ENCODE peak calls at places on chromosome 13, in six cellular contexts. One of them, this sample, is unnamed.

GRCh38 chr13:99471231-99472202 is 29.8 kb upstream of the TM9SF2 start:
- DNase-seq in IMR-90: peak; percentile 30
- DNase-seq in neural progenitor cell: no peak
- DNase-seq in effector memory CD4-positive, alpha-beta T cell: no peak
- DNase-seq in psoas muscle: no peak
- DNase-seq in CD8-positive, alpha-beta memory T cell: no peak
- DNase-seq in this sample: no peak

GRCh38 chr13:112722433-112723250 is 32.8 kb downstream of the ATP11A start:
- DNase-seq in IMR-90: peak; percentile 98
- DNase-seq in neural progenitor cell: no peak
- DNase-seq in effector memory CD4-positive, alpha-beta T cell: no peak
- DNase-seq in psoas muscle: no peak
- DNase-seq in CD8-positive, alpha-beta memory T cell: no peak
- DNase-seq in this sample: no peak

GRCh38 chr13:76286178-76286577 is 600.0 kb downstream of the KCTD12 start:
- DNase-seq in IMR-90: peak; percentile 50
- DNase-seq in neural progenitor cell: no peak
- DNase-seq in effector memory CD4-positive, alpha-beta T cell: no peak
- DNase-seq in psoas muscle: no peak
- DNase-seq in CD8-positive, alpha-beta memory T cell: no peak
- DNase-seq in this sample: no peak

GRCh38 chr13:113390874-113391497 is 27.1 kb upstream of the GRTP1 start:
- DNase-seq in IMR-90: no peak
- DNase-seq in neural progenitor cell: no peak
- DNase-seq in effector memory CD4-positive, alpha-beta T cell: no peak
- DNase-seq in psoas muscle: no peak
- DNase-seq in CD8-positive, alpha-beta memory T cell: no peak
- DNase-seq in this sample: no peak

GRCh38 chr13:46211116-46211515 is 612 bp upstream of the LRRC63 start:
- DNase-seq in IMR-90: no peak
- DNase-seq in neural progenitor cell: no peak
- DNase-seq in effector memory CD4-positive, alpha-beta T cell: no peak
- DNase-seq in psoas muscle: no peak
- DNase-seq in CD8-positive, alpha-beta memory T cell: no peak
- DNase-seq in this sample: peak; percentile 56

GRCh38 chr13:32134241-32134801 is 102.7 kb downstream of the FRY start:
- DNase-seq in IMR-90: peak; percentile 73
- DNase-seq in neural progenitor cell: no peak
- DNase-seq in effector memory CD4-positive, alpha-beta T cell: no peak
- DNase-seq in psoas muscle: no peak
- DNase-seq in CD8-positive, alpha-beta memory T cell: no peak
- DNase-seq in this sample: no peak

GRCh38 chr13:61170791-61171330 is 244.8 kb downstream of the PCDH20 start:
- DNase-seq in IMR-90: no peak
- DNase-seq in neural progenitor cell: no peak
- DNase-seq in effector memory CD4-positive, alpha-beta T cell: no peak
- DNase-seq in psoas muscle: no peak
- DNase-seq in CD8-positive, alpha-beta memory T cell: no peak
- DNase-seq in this sample: no peak

GRCh38 chr13:76455960-76456359 is 430.2 kb downstream of the KCTD12 start:
- DNase-seq in IMR-90: peak; percentile 78
- DNase-seq in neural progenitor cell: no peak
- DNase-seq in effector memory CD4-positive, alpha-beta T cell: no peak
- DNase-seq in psoas muscle: no peak
- DNase-seq in CD8-positive, alpha-beta memory T cell: no peak
- DNase-seq in this sample: no peak

GRCh38 chr13:113528101-113528797 is 37.7 kb upstream of the DCUN1D2 start:
- DNase-seq in IMR-90: no peak
- DNase-seq in neural progenitor cell: no peak
- DNase-seq in effector memory CD4-positive, alpha-beta T cell: no peak
- DNase-seq in psoas muscle: no peak
- DNase-seq in CD8-positive, alpha-beta memory T cell: no peak
- DNase-seq in this sample: no peak

GRCh38 chr13:52827839-52828238 is 20.6 kb downstream of the PCDH8 start:
- DNase-seq in IMR-90: no peak
- DNase-seq in neural progenitor cell: no peak
- DNase-seq in effector memory CD4-positive, alpha-beta T cell: no peak
- DNase-seq in psoas muscle: no peak
- DNase-seq in CD8-positive, alpha-beta memory T cell: no peak
- DNase-seq in this sample: no peak

GRCh38 chr13:105598551-105598950 is 936.9 kb downstream of the EFNB2 start:
- DNase-seq in IMR-90: peak; percentile 52
- DNase-seq in neural progenitor cell: no peak
- DNase-seq in effector memory CD4-positive, alpha-beta T cell: no peak
- DNase-seq in psoas muscle: no peak
- DNase-seq in CD8-positive, alpha-beta memory T cell: no peak
- DNase-seq in this sample: no peak

GRCh38 chr13:79662882-79663281 is 181.9 kb downstream of the NDFIP2 start:
- DNase-seq in IMR-90: no peak
- DNase-seq in neural progenitor cell: no peak
- DNase-seq in effector memory CD4-positive, alpha-beta T cell: no peak
- DNase-seq in psoas muscle: peak; percentile 53
- DNase-seq in CD8-positive, alpha-beta memory T cell: no peak
- DNase-seq in this sample: no peak

GRCh38 chr13:20128459-20128927 is 32.4 kb downstream of the GJA3 start:
- DNase-seq in IMR-90: no peak
- DNase-seq in neural progenitor cell: peak; percentile 51
- DNase-seq in effector memory CD4-positive, alpha-beta T cell: no peak
- DNase-seq in psoas muscle: no peak
- DNase-seq in CD8-positive, alpha-beta memory T cell: no peak
- DNase-seq in this sample: peak; percentile 13

GRCh38 chr13:46885018-46885417 is 11.8 kb downstream of the HTR2A start:
- DNase-seq in IMR-90: peak; percentile 49
- DNase-seq in neural progenitor cell: no peak
- DNase-seq in effector memory CD4-positive, alpha-beta T cell: no peak
- DNase-seq in psoas muscle: no peak
- DNase-seq in CD8-positive, alpha-beta memory T cell: no peak
- DNase-seq in this sample: no peak

GRCh38 chr13:101291216-101291615 is 125.1 kb downstream of the NALCN start:
- DNase-seq in IMR-90: peak; percentile 39
- DNase-seq in neural progenitor cell: no peak
- DNase-seq in effector memory CD4-positive, alpha-beta T cell: no peak
- DNase-seq in psoas muscle: no peak
- DNase-seq in CD8-positive, alpha-beta memory T cell: no peak
- DNase-seq in this sample: no peak

GRCh38 chr13:113671066-113672001 is 4.3 kb downstream of the GRK1 start:
- DNase-seq in IMR-90: no peak
- DNase-seq in neural progenitor cell: no peak
- DNase-seq in effector memory CD4-positive, alpha-beta T cell: no peak
- DNase-seq in psoas muscle: peak; percentile 40
- DNase-seq in CD8-positive, alpha-beta memory T cell: no peak
- DNase-seq in this sample: no peak

GRCh38 chr13:80037505-80037888 is 303.4 kb downstream of the SPRY2 start:
- DNase-seq in IMR-90: peak; percentile 95
- DNase-seq in neural progenitor cell: no peak
- DNase-seq in effector memory CD4-positive, alpha-beta T cell: no peak
- DNase-seq in psoas muscle: no peak
- DNase-seq in CD8-positive, alpha-beta memory T cell: no peak
- DNase-seq in this sample: no peak

GRCh38 chr13:100244431-100244830 is 155.5 kb downstream of the PCCA start:
- DNase-seq in IMR-90: no peak
- DNase-seq in neural progenitor cell: no peak
- DNase-seq in effector memory CD4-positive, alpha-beta T cell: no peak
- DNase-seq in psoas muscle: no peak
- DNase-seq in CD8-positive, alpha-beta memory T cell: no peak
- DNase-seq in this sample: no peak

GRCh38 chr13:23637813-23638212 is 67.6 kb downstream of the TNFRSF19 start:
- DNase-seq in IMR-90: no peak
- DNase-seq in neural progenitor cell: peak; percentile 59
- DNase-seq in effector memory CD4-positive, alpha-beta T cell: no peak
- DNase-seq in psoas muscle: no peak
- DNase-seq in CD8-positive, alpha-beta memory T cell: no peak
- DNase-seq in this sample: no peak

GRCh38 chr13:76927955-76928354 is 20.4 kb upstream of the ACOD1 start:
- DNase-seq in IMR-90: no peak
- DNase-seq in neural progenitor cell: no peak
- DNase-seq in effector memory CD4-positive, alpha-beta T cell: no peak
- DNase-seq in psoas muscle: no peak
- DNase-seq in CD8-positive, alpha-beta memory T cell: no peak
- DNase-seq in this sample: no peak

GRCh38 chr13:26529441-26529840 is 28.0 kb upstream of the WASF3 start:
- DNase-seq in IMR-90: peak; percentile 74
- DNase-seq in neural progenitor cell: peak; percentile 78
- DNase-seq in effector memory CD4-positive, alpha-beta T cell: no peak
- DNase-seq in psoas muscle: no peak
- DNase-seq in CD8-positive, alpha-beta memory T cell: no peak
- DNase-seq in this sample: peak; percentile 1

GRCh38 chr13:93080166-93080565 is 146.4 kb upstream of the GPC6 start:
- DNase-seq in IMR-90: no peak
- DNase-seq in neural progenitor cell: no peak
- DNase-seq in effector memory CD4-positive, alpha-beta T cell: no peak
- DNase-seq in psoas muscle: no peak
- DNase-seq in CD8-positive, alpha-beta memory T cell: no peak
- DNase-seq in this sample: no peak

GRCh38 chr13:52406629-52407028 is 657 bp upstream of the THSD1 start:
- DNase-seq in IMR-90: no peak
- DNase-seq in neural progenitor cell: no peak
- DNase-seq in effector memory CD4-positive, alpha-beta T cell: no peak
- DNase-seq in psoas muscle: no peak
- DNase-seq in CD8-positive, alpha-beta memory T cell: no peak
- DNase-seq in this sample: no peak

GRCh38 chr13:111202745-111203144 is 87.6 kb downstream of the ARHGEF7 start:
- DNase-seq in IMR-90: peak; percentile 93
- DNase-seq in neural progenitor cell: no peak
- DNase-seq in effector memory CD4-positive, alpha-beta T cell: no peak
- DNase-seq in psoas muscle: no peak
- DNase-seq in CD8-positive, alpha-beta memory T cell: no peak
- DNase-seq in this sample: no peak

GRCh38 chr13:52158629-52159158 is 703 bp downstream of the NEK3 start:
- DNase-seq in IMR-90: peak; percentile 28
- DNase-seq in neural progenitor cell: no peak
- DNase-seq in effector memory CD4-positive, alpha-beta T cell: no peak
- DNase-seq in psoas muscle: peak; percentile 52
- DNase-seq in CD8-positive, alpha-beta memory T cell: no peak
- DNase-seq in this sample: peak; percentile 9

GRCh38 chr13:51317262-51317661 is 22.2 kb upstream of the SERPINE3 start:
- DNase-seq in IMR-90: peak; percentile 17
- DNase-seq in neural progenitor cell: no peak
- DNase-seq in effector memory CD4-positive, alpha-beta T cell: no peak
- DNase-seq in psoas muscle: no peak
- DNase-seq in CD8-positive, alpha-beta memory T cell: no peak
- DNase-seq in this sample: no peak

GRCh38 chr13:35470671-35471465 is 5.6 kb downstream of the MAB21L1 start:
- DNase-seq in IMR-90: peak; percentile 2
- DNase-seq in neural progenitor cell: peak; percentile 89
- DNase-seq in effector memory CD4-positive, alpha-beta T cell: no peak
- DNase-seq in psoas muscle: peak; percentile 84
- DNase-seq in CD8-positive, alpha-beta memory T cell: no peak
- DNase-seq in this sample: no peak

DNA sequence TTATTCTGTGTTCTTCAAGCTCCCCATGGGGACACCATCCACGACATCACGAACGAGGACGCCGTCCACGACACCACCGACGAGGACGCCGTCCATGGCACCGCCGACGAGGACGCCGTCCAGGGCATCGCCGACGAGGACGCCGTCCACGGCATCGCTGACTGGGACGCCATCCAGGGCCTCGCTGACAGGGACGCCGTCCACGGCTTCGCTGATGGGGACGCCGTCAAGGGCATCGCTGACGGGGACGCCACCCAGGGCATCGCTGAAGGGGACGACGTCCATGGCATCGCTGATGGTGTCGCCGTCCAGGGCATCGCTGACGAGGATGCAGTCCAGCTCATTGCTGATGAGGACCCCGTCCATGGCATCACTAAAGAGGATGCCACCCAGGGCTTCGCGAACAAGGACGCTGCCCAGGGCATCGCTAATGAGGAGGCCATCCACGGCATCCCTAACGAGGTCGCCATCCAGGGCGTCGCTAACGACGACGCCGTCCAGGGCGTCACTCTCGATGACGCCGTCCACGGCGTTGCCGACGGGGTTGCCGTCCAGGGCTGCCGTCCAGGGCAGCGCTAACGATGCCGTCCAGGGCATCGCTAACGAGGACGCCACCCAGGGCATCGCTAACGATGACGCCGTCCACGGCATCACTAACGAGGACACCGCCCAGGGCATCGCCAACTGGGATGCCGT is 949.2 kb downstream of the TUBA3C start:
- DNase-seq in IMR-90: no peak
- DNase-seq in neural progenitor cell: no peak
- DNase-seq in effector memory CD4-positive, alpha-beta T cell: no peak
- DNase-seq in psoas muscle: no peak
- DNase-seq in CD8-positive, alpha-beta memory T cell: no peak
- DNase-seq in this sample: no peak
- H3K9me3 ChIP-seq in IMR-90: peaks cover 31% of the 10 kb centered on the region
- H3K9me3 ChIP-seq in neural progenitor cell: peaks cover 11% of the 10 kb centered on the region
- H3K9me3 ChIP-seq in effector memory CD4-positive, alpha-beta T cell: no peaks in the 10 kb centered on the region
- H3K9me3 ChIP-seq in psoas muscle: no peaks in the 10 kb centered on the region
- H3K9me3 ChIP-seq in CD8-positive, alpha-beta memory T cell: no peaks in the 10 kb centered on the region
- H3K9me3 ChIP-seq in this sample: peaks cover 5% of the 10 kb centered on the region

DNA sequence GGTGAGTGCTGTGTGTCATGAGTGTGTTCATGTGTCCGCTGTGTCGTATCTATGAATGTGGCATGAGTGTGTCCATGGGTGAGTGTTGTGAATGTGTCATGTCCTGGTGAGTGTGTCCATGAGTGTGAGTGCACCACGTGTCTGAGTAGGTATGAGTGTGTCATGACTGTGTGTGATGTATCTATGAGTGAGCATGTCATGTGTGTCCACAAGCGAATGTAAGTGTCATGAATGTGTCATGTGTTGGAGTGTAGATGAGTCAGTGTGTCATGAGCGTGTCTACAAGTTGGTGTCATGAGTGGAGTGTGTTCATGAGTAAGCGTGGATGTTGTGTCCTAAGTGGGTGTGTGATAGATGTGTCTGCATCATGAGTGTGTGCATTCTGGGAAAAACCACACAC is 129.4 kb downstream of the TUBA3C start:
- DNase-seq in IMR-90: no peak
- DNase-seq in neural progenitor cell: no peak
- DNase-seq in effector memory CD4-positive, alpha-beta T cell: no peak
- DNase-seq in psoas muscle: no peak
- DNase-seq in CD8-positive, alpha-beta memory T cell: no peak
- DNase-seq in this sample: no peak
- H3K9me3 ChIP-seq in IMR-90: peaks cover 60% of the 10 kb centered on the region
- H3K9me3 ChIP-seq in neural progenitor cell: peaks cover 8% of the 10 kb centered on the region
- H3K9me3 ChIP-seq in effector memory CD4-positive, alpha-beta T cell: no peaks in the 10 kb centered on the region
- H3K9me3 ChIP-seq in psoas muscle: no peaks in the 10 kb centered on the region
- H3K9me3 ChIP-seq in CD8-positive, alpha-beta memory T cell: no peaks in the 10 kb centered on the region
- H3K9me3 ChIP-seq in this sample: no peaks in the 10 kb centered on the region

GRCh38 chr13:94707400-94708021 is 4.8 kb downstream of the SOX21 start:
- DNase-seq in IMR-90: no peak
- DNase-seq in neural progenitor cell: peak; percentile 88
- DNase-seq in effector memory CD4-positive, alpha-beta T cell: no peak
- DNase-seq in psoas muscle: no peak
- DNase-seq in CD8-positive, alpha-beta memory T cell: no peak
- DNase-seq in this sample: no peak
- H3K9me3 ChIP-seq in IMR-90: peaks cover 16% of the 10 kb centered on the region
- H3K9me3 ChIP-seq in neural progenitor cell: no peaks in the 10 kb centered on the region
- H3K9me3 ChIP-seq in effector memory CD4-positive, alpha-beta T cell: peaks cover 3% of the 10 kb centered on the region
- H3K9me3 ChIP-seq in psoas muscle: no peaks in the 10 kb centered on the region
- H3K9me3 ChIP-seq in CD8-positive, alpha-beta memory T cell: no peaks in the 10 kb centered on the region
- H3K9me3 ChIP-seq in this sample: peaks cover 7% of the 10 kb centered on the region

GRCh38 chr13:30338952-30339351 is 31.6 kb upstream of the KATNAL1 start:
- DNase-seq in IMR-90: no peak
- DNase-seq in neural progenitor cell: no peak
- DNase-seq in effector memory CD4-positive, alpha-beta T cell: no peak
- DNase-seq in psoas muscle: no peak
- DNase-seq in CD8-positive, alpha-beta memory T cell: no peak
- DNase-seq in this sample: no peak
- H3K9me3 ChIP-seq in IMR-90: no peaks in the 10 kb centered on the region
- H3K9me3 ChIP-seq in neural progenitor cell: no peaks in the 10 kb centered on the region
- H3K9me3 ChIP-seq in effector memory CD4-positive, alpha-beta T cell: no peaks in the 10 kb centered on the region
- H3K9me3 ChIP-seq in psoas muscle: no peaks in the 10 kb centered on the region
- H3K9me3 ChIP-seq in CD8-positive, alpha-beta memory T cell: no peaks in the 10 kb centered on the region
- H3K9me3 ChIP-seq in this sample: no peaks in the 10 kb centered on the region

GRCh38 chr13:19117913-19118739 is 63.5 kb downstream of the TUBA3C start:
- DNase-seq in IMR-90: no peak
- DNase-seq in neural progenitor cell: no peak
- DNase-seq in effector memory CD4-positive, alpha-beta T cell: no peak
- DNase-seq in psoas muscle: no peak
- DNase-seq in CD8-positive, alpha-beta memory T cell: no peak
- DNase-seq in this sample: no peak
- H3K9me3 ChIP-seq in IMR-90: peaks cover 16% of the 10 kb centered on the region
- H3K9me3 ChIP-seq in neural progenitor cell: peaks cover 9% of the 10 kb centered on the region
- H3K9me3 ChIP-seq in effector memory CD4-positive, alpha-beta T cell: no peaks in the 10 kb centered on the region
- H3K9me3 ChIP-seq in psoas muscle: no peaks in the 10 kb centered on the region
- H3K9me3 ChIP-seq in CD8-positive, alpha-beta memory T cell: no peaks in the 10 kb centered on the region
- H3K9me3 ChIP-seq in this sample: no peaks in the 10 kb centered on the region

This sample was measured in CD4-positive, CD25-positive, alpha-beta regulatory T cell.